ENCODE peak calls at places on chromosomes 11 and 22, in four cellular contexts. One of them, this sample, is unnamed.

GRCh38 chr22:41021655-41022454 is 70.5 kb upstream of the EP300 start:
- DNase-seq in GM12878: no peak
- DNase-seq in H1: peak
- DNase-seq in HepG2: peak
- DNase-seq in this sample: peak

GRCh38 chr11:76620471-76620870 is 50.1 kb downstream of the LRRC32 start:
- DNase-seq in H1: no peak
- DNase-seq in HepG2: no peak
- DNase-seq in GM12878: no peak
- DNase-seq in this sample: no peak

GRCh38 chr11:13964771-13965074 is 2.2 kb downstream of the SPON1 start:
- DNase-seq in H1: no peak
- DNase-seq in GM12878: no peak
- DNase-seq in HepG2: no peak
- DNase-seq in this sample: no peak

GRCh38 chr11:12585861-12586260 is 88.4 kb upstream of the TEAD1 start:
- DNase-seq in HepG2: no peak
- DNase-seq in H1: no peak
- DNase-seq in GM12878: no peak
- DNase-seq in this sample: no peak

GRCh38 chr11:70343631-70344030 is 54.7 kb upstream of the CTTN start:
- DNase-seq in H1: no peak
- DNase-seq in HepG2: no peak
- DNase-seq in GM12878: no peak
- DNase-seq in this sample: no peak

GRCh38 chr22:44201556-44202129 is 20.9 kb downstream of the PARVG start:
- DNase-seq in HepG2: no peak
- DNase-seq in H1: no peak
- DNase-seq in GM12878: no peak
- DNase-seq in this sample: no peak

GRCh38 chr11:96161271-96162089 is 181.5 kb downstream of the MAML2 start:
- DNase-seq in HepG2: no peak
- DNase-seq in GM12878: no peak
- DNase-seq in H1: no peak
- DNase-seq in this sample: no peak

GRCh38 chr11:9664276-9665171 is 647 bp downstream of the SWAP70 start:
- DNase-seq in GM12878: no peak
- DNase-seq in H1: no peak
- DNase-seq in HepG2: peak
- DNase-seq in this sample: peak

GRCh38 chr11:76773921-76774361 is 9.2 kb upstream of the TSKU start:
- DNase-seq in GM12878: no peak
- DNase-seq in H1: no peak
- DNase-seq in HepG2: no peak
- DNase-seq in this sample: no peak

GRCh38 chr11:27754035-27755017 is 54.1 kb upstream of the BDNF start:
- DNase-seq in HepG2: no peak
- DNase-seq in GM12878: no peak
- DNase-seq in H1: no peak
- DNase-seq in this sample: no peak

GRCh38 chr22:17418890-17419324 is 49.6 kb downstream of the CECR2 start:
- DNase-seq in GM12878: no peak
- DNase-seq in H1: peak
- DNase-seq in HepG2: no peak
- DNase-seq in this sample: no peak

GRCh38 chr11:72391638-72392423 is 42.5 kb downstream of the CLPB start:
- DNase-seq in H1: no peak
- DNase-seq in HepG2: peak
- DNase-seq in GM12878: peak
- DNase-seq in this sample: no peak

GRCh38 chr11:61904539-61905048 is 12.8 kb downstream of the RAB3IL1 start:
- DNase-seq in HepG2: peak
- DNase-seq in GM12878: no peak
- DNase-seq in H1: peak
- DNase-seq in this sample: no peak

GRCh38 chr11:44400431-44400830 is 90.5 kb upstream of the ALX4 start:
- DNase-seq in HepG2: no peak
- DNase-seq in GM12878: no peak
- DNase-seq in H1: no peak
- DNase-seq in this sample: peak

GRCh38 chr22:46908641-46909107 is 146.2 kb downstream of the TBC1D22A start:
- DNase-seq in GM12878: no peak
- DNase-seq in H1: peak
- DNase-seq in HepG2: no peak
- DNase-seq in this sample: no peak

GRCh38 chr11:68939583-68940555 is 36.2 kb downstream of the IGHMBP2 start:
- DNase-seq in HepG2: no peak
- DNase-seq in GM12878: no peak
- DNase-seq in H1: no peak
- DNase-seq in this sample: no peak

GRCh38 chr11:112776834-112777793 is 184.1 kb upstream of the NCAM1 start:
- DNase-seq in H1: no peak
- DNase-seq in HepG2: no peak
- DNase-seq in GM12878: no peak
- DNase-seq in this sample: no peak

GRCh38 chr11:114274637-114275036 is 21.6 kb upstream of the NNMT start:
- DNase-seq in H1: peak
- DNase-seq in GM12878: no peak
- DNase-seq in HepG2: no peak
- DNase-seq in this sample: no peak

GRCh38 chr11:69447786-69448185 is 33.7 kb upstream of the LINC01488 start:
- DNase-seq in HepG2: no peak
- DNase-seq in H1: no peak
- DNase-seq in GM12878: no peak
- DNase-seq in this sample: no peak

GRCh38 chr11:75237050-75237449 is 3.5 kb upstream of the TPBGL start:
- DNase-seq in H1: no peak
- DNase-seq in GM12878: no peak
- DNase-seq in HepG2: no peak
- DNase-seq in this sample: no peak

GRCh38 chr11:22957890-22958289 is 97.6 kb upstream of the CCDC179 start:
- DNase-seq in H1: no peak
- DNase-seq in GM12878: no peak
- DNase-seq in HepG2: no peak
- DNase-seq in this sample: no peak

GRCh38 chr11:112795142-112795815 is 165.9 kb upstream of the NCAM1 start:
- DNase-seq in GM12878: no peak
- DNase-seq in HepG2: peak
- DNase-seq in H1: peak
- DNase-seq in this sample: peak

GRCh38 chr11:59680287-59681154 is 11.7 kb upstream of the PATL1 start:
- DNase-seq in GM12878: peak
- DNase-seq in H1: peak
- DNase-seq in HepG2: peak
- DNase-seq in this sample: peak

GRCh38 chr11:15945726-15946125 is 410.6 kb downstream of the SOX6 start:
- DNase-seq in HepG2: no peak
- DNase-seq in GM12878: no peak
- DNase-seq in H1: no peak
- DNase-seq in this sample: no peak

GRCh38 chr11:63212742-63213141 is 30.7 kb downstream of the SLC22A25 start:
- DNase-seq in H1: no peak
- DNase-seq in HepG2: peak
- DNase-seq in GM12878: no peak
- DNase-seq in this sample: peak

GRCh38 chr11:850777-851762 is 8.4 kb downstream of the TSPAN4 start:
- DNase-seq in GM12878: no peak
- DNase-seq in HepG2: no peak
- DNase-seq in H1: peak
- DNase-seq in this sample: no peak

GRCh38 chr22:38699784-38700183 is 959 bp downstream of the JOSD1 start:
- DNase-seq in HepG2: peak
- DNase-seq in GM12878: no peak
- DNase-seq in H1: no peak
- DNase-seq in this sample: no peak

GRCh38 chr22:36797988-36798670 is 18.7 kb downstream of the PVALB start:
- DNase-seq in H1: no peak
- DNase-seq in GM12878: no peak
- DNase-seq in HepG2: no peak
- DNase-seq in this sample: no peak

GRCh38 chr11:10459029-10459970 is 4.2 kb downstream of the AMPD3 start:
- DNase-seq in HepG2: no peak
- DNase-seq in GM12878: peak
- DNase-seq in H1: peak
- DNase-seq in this sample: no peak

GRCh38 chr22:17767236-17768065 is 6.8 kb downstream of the BID start:
- DNase-seq in GM12878: peak
- DNase-seq in HepG2: no peak
- DNase-seq in H1: no peak
- DNase-seq in this sample: no peak

GRCh38 chr11:125550780-125551179 is 18.5 kb upstream of the EI24 start:
- DNase-seq in HepG2: no peak
- DNase-seq in H1: no peak
- DNase-seq in GM12878: no peak
- DNase-seq in this sample: no peak

GRCh38 chr22:43384863-43385262 is 27.0 kb upstream of the MPPED1 start:
- DNase-seq in HepG2: no peak
- DNase-seq in H1: no peak
- DNase-seq in GM12878: no peak
- DNase-seq in this sample: no peak

GRCh38 chr11:14409891-14410290 is 50.9 kb upstream of the RRAS2 start:
- DNase-seq in H1: no peak
- DNase-seq in GM12878: no peak
- DNase-seq in HepG2: no peak
- DNase-seq in this sample: no peak

GRCh38 chr11:134374891-134375550 is 37.0 kb downstream of the B3GAT1 start:
- DNase-seq in H1: no peak
- DNase-seq in HepG2: no peak
- DNase-seq in GM12878: no peak
- DNase-seq in this sample: no peak

GRCh38 chr22:47806894-47807293 is 1044.4 kb downstream of the TBC1D22A start:
- DNase-seq in GM12878: no peak
- DNase-seq in H1: no peak
- DNase-seq in HepG2: no peak
- DNase-seq in this sample: no peak

GRCh38 chr11:128419012-128419767 is 168.2 kb downstream of the ETS1 start:
- DNase-seq in HepG2: no peak
- DNase-seq in GM12878: no peak
- DNase-seq in H1: no peak
- DNase-seq in this sample: no peak

GRCh38 chr11:128421577-128421976 is 165.8 kb downstream of the ETS1 start:
- DNase-seq in HepG2: no peak
- DNase-seq in GM12878: no peak
- DNase-seq in H1: no peak
- DNase-seq in this sample: no peak

GRCh38 chr11:128422576-128423370 is 164.6 kb downstream of the ETS1 start:
- DNase-seq in HepG2: no peak
- DNase-seq in H1: no peak
- DNase-seq in GM12878: no peak
- DNase-seq in this sample: no peak

GRCh38 chr11:128420277-128420676 is 167.1 kb downstream of the ETS1 start:
- DNase-seq in HepG2: no peak
- DNase-seq in GM12878: no peak
- DNase-seq in H1: no peak
- DNase-seq in this sample: no peak

GRCh38 chr11:128420943-128421342 is 166.4 kb downstream of the ETS1 start:
- DNase-seq in HepG2: no peak
- DNase-seq in H1: no peak
- DNase-seq in GM12878: no peak
- DNase-seq in this sample: no peak
- TF ChIP-seq SUZ12 in HepG2: no peak
- TF ChIP-seq SUZ12 in H1: no peak
- TF ChIP-seq SUZ12 in GM12878: no peak
- TF ChIP-seq SUZ12 in this sample: no peak

DNA sequence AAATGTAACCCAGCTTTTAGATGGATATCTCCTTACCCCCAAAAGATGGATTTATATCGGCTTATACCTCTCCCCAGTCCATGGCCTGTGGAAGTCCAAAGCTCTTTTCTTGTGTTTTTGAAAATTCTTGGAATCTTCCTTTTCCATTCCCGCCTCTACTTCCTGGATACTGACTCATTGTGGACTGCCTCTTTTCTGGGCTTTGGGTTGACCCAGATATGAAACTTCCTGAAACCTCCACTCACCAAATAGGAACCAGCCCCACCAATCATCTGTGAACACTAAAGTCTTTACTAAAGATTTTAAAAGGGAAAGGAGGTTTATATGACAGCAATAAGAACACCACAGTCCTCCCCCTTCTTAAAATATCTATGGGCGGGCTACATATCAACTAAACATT is 163.4 kb upstream of the SYN3 start:
- DNase-seq in GM12878: no peak
- DNase-seq in H1: no peak
- DNase-seq in HepG2: no peak
- DNase-seq in this sample: no peak
- TF ChIP-seq SP1 in GM12878: no peak
- TF ChIP-seq SP1 in H1: no peak
- TF ChIP-seq SP1 in HepG2: no peak
- TF ChIP-seq SP1 in this sample: no peak

GRCh38 chr22:50551160-50551752 is 5.6 kb downstream of the KLHDC7B start:
- DNase-seq in HepG2: no peak
- DNase-seq in GM12878: no peak
- DNase-seq in H1: no peak
- DNase-seq in this sample: no peak
- TF ChIP-seq SUZ12 in HepG2: no peak
- TF ChIP-seq SUZ12 in GM12878: no peak
- TF ChIP-seq SUZ12 in H1: no peak
- TF ChIP-seq SUZ12 in this sample: no peak

DNA sequence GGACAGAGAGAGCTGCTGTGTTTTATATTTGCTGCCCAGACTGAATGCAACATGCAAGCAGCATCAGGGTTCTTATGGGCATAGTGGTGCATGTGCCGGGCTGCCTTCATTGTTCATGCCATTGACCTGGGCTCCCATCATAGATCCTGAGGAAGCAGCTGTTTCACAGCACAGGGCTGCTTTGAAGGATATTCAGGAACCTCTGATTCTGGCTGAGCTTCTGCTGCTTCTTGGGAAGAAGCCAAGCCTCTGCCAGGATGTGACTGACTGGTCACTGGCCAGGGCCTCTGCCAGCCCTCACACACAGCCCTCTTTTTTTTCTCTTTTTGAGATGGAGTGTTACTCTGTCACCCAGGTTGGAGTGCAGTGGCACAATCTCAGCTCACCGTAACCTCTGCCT is 43.3 kb downstream of the CYB5R2 start:
- DNase-seq in HepG2: no peak
- DNase-seq in H1: no peak
- DNase-seq in GM12878: no peak
- DNase-seq in this sample: no peak
- TF ChIP-seq SP1 in HepG2: no peak
- TF ChIP-seq SP1 in H1: no peak
- TF ChIP-seq SP1 in GM12878: no peak
- TF ChIP-seq SP1 in this sample: no peak

GRCh38 chr11:77823775-77824174 is 2.8 kb downstream of the AAMDC start:
- DNase-seq in HepG2: peak
- DNase-seq in H1: no peak
- DNase-seq in GM12878: no peak
- DNase-seq in this sample: no peak
- TF ChIP-seq SUZ12 in HepG2: no peak
- TF ChIP-seq SUZ12 in H1: no peak
- TF ChIP-seq SUZ12 in GM12878: no peak
- TF ChIP-seq SUZ12 in this sample: no peak